ENCODE peak calls at places on chromosomes 16 and 17, in eight cellular contexts. One of them, this sample, is unnamed.

GRCh38 chr16:67246945-67247697 is at the start of gene FHOD1:
- DNase-seq in NAMALWA: peak
- DNase-seq in left colon: peak
- DNase-seq in C1 segment of cervical spinal cord: peak
- DNase-seq in ACHN: peak
- DNase-seq in NCI-H460: peak
- DNase-seq in hippocampal formation: peak
- DNase-seq in ELF-1: peak
- DNase-seq in this sample: peak

GRCh38 chr17:12536472-12536871 is 129.2 kb upstream of the MYOCD start:
- DNase-seq in NAMALWA: no peak
- DNase-seq in left colon: no peak
- DNase-seq in C1 segment of cervical spinal cord: no peak
- DNase-seq in ACHN: no peak
- DNase-seq in NCI-H460: no peak
- DNase-seq in hippocampal formation: no peak
- DNase-seq in ELF-1: no peak
- DNase-seq in this sample: no peak

GRCh38 chr17:42179335-42179734 is 1.6 kb downstream of the KCNH4 start:
- DNase-seq in NAMALWA: peak
- DNase-seq in left colon: no peak
- DNase-seq in C1 segment of cervical spinal cord: no peak
- DNase-seq in ACHN: no peak
- DNase-seq in NCI-H460: no peak
- DNase-seq in hippocampal formation: no peak
- DNase-seq in ELF-1: no peak
- DNase-seq in this sample: no peak

GRCh38 chr16:16017812-16018211 is 68.4 kb downstream of the ABCC1 start:
- DNase-seq in NAMALWA: no peak
- DNase-seq in left colon: no peak
- DNase-seq in C1 segment of cervical spinal cord: no peak
- DNase-seq in ACHN: no peak
- DNase-seq in NCI-H460: no peak
- DNase-seq in hippocampal formation: no peak
- DNase-seq in ELF-1: no peak
- DNase-seq in this sample: no peak

GRCh38 chr17:14268264-14268663 is 31.6 kb upstream of the CDRT15 start:
- DNase-seq in NAMALWA: peak
- DNase-seq in left colon: no peak
- DNase-seq in C1 segment of cervical spinal cord: no peak
- DNase-seq in ACHN: peak
- DNase-seq in NCI-H460: no peak
- DNase-seq in hippocampal formation: no peak
- DNase-seq in ELF-1: no peak
- DNase-seq in this sample: no peak

GRCh38 chr17:7627250-7628121 is at the start of gene SAT2:
- DNase-seq in NAMALWA: peak
- DNase-seq in left colon: peak
- DNase-seq in C1 segment of cervical spinal cord: peak
- DNase-seq in ACHN: peak
- DNase-seq in NCI-H460: peak
- DNase-seq in hippocampal formation: peak
- DNase-seq in ELF-1: peak
- DNase-seq in this sample: peak

GRCh38 chr16:23171234-23171948 is 11.2 kb upstream of the SCNN1G start:
- DNase-seq in NAMALWA: no peak
- DNase-seq in left colon: no peak
- DNase-seq in C1 segment of cervical spinal cord: no peak
- DNase-seq in ACHN: no peak
- DNase-seq in NCI-H460: peak
- DNase-seq in hippocampal formation: no peak
- DNase-seq in ELF-1: no peak
- DNase-seq in this sample: no peak

GRCh38 chr16:4116328-4117249 is at the start of gene ADCY9:
- DNase-seq in NAMALWA: peak
- DNase-seq in left colon: peak
- DNase-seq in C1 segment of cervical spinal cord: peak
- DNase-seq in ACHN: peak
- DNase-seq in NCI-H460: peak
- DNase-seq in hippocampal formation: peak
- DNase-seq in ELF-1: peak
- DNase-seq in this sample: peak

GRCh38 chr16:82924075-82924854 is 297.5 kb downstream of the CDH13 start:
- DNase-seq in NAMALWA: no peak
- DNase-seq in left colon: no peak
- DNase-seq in C1 segment of cervical spinal cord: no peak
- DNase-seq in ACHN: no peak
- DNase-seq in NCI-H460: no peak
- DNase-seq in hippocampal formation: no peak
- DNase-seq in ELF-1: no peak
- DNase-seq in this sample: no peak

GRCh38 chr16:3578610-3579551 is 1.7 kb upstream of the NLRC3 start:
- DNase-seq in NAMALWA: peak
- DNase-seq in left colon: no peak
- DNase-seq in C1 segment of cervical spinal cord: no peak
- DNase-seq in ACHN: no peak
- DNase-seq in NCI-H460: no peak
- DNase-seq in hippocampal formation: no peak
- DNase-seq in ELF-1: no peak
- DNase-seq in this sample: peak

GRCh38 chr16:1613240-1613639 is 1.1 kb downstream of the CRAMP1 start:
- DNase-seq in NAMALWA: peak
- DNase-seq in left colon: no peak
- DNase-seq in C1 segment of cervical spinal cord: no peak
- DNase-seq in ACHN: peak
- DNase-seq in NCI-H460: no peak
- DNase-seq in hippocampal formation: no peak
- DNase-seq in ELF-1: peak
- DNase-seq in this sample: no peak

GRCh38 chr16:28873543-28874201 is 4.6 kb upstream of the ATP2A1 start:
- DNase-seq in NAMALWA: peak
- DNase-seq in left colon: no peak
- DNase-seq in C1 segment of cervical spinal cord: no peak
- DNase-seq in ACHN: peak
- DNase-seq in NCI-H460: peak
- DNase-seq in hippocampal formation: no peak
- DNase-seq in ELF-1: peak
- DNase-seq in this sample: no peak

GRCh38 chr17:55687037-55687436 is 35.6 kb downstream of the TMEM100 start:
- DNase-seq in NAMALWA: no peak
- DNase-seq in left colon: no peak
- DNase-seq in C1 segment of cervical spinal cord: no peak
- DNase-seq in ACHN: no peak
- DNase-seq in NCI-H460: no peak
- DNase-seq in hippocampal formation: no peak
- DNase-seq in ELF-1: no peak
- DNase-seq in this sample: no peak

GRCh38 chr17:45345554-45346254 is 28.9 kb upstream of the MAP3K14 start:
- DNase-seq in NAMALWA: no peak
- DNase-seq in left colon: no peak
- DNase-seq in C1 segment of cervical spinal cord: no peak
- DNase-seq in ACHN: no peak
- DNase-seq in NCI-H460: no peak
- DNase-seq in hippocampal formation: no peak
- DNase-seq in ELF-1: no peak
- DNase-seq in this sample: no peak

GRCh38 chr17:79874329-79874981 is 35.2 kb upstream of the CBX4 start:
- DNase-seq in NAMALWA: peak
- DNase-seq in left colon: no peak
- DNase-seq in C1 segment of cervical spinal cord: no peak
- DNase-seq in ACHN: peak
- DNase-seq in NCI-H460: peak
- DNase-seq in hippocampal formation: no peak
- DNase-seq in ELF-1: no peak
- DNase-seq in this sample: no peak

GRCh38 chr16:2991566-2992261 is 11.5 kb upstream of the PKMYT1 start:
- DNase-seq in NAMALWA: no peak
- DNase-seq in left colon: no peak
- DNase-seq in C1 segment of cervical spinal cord: no peak
- DNase-seq in ACHN: no peak
- DNase-seq in NCI-H460: no peak
- DNase-seq in hippocampal formation: no peak
- DNase-seq in ELF-1: no peak
- DNase-seq in this sample: no peak

GRCh38 chr17:43665387-43666101 is 3.8 kb upstream of the MEOX1 start:
- DNase-seq in NAMALWA: no peak
- DNase-seq in left colon: no peak
- DNase-seq in C1 segment of cervical spinal cord: no peak
- DNase-seq in ACHN: no peak
- DNase-seq in NCI-H460: no peak
- DNase-seq in hippocampal formation: no peak
- DNase-seq in ELF-1: peak
- DNase-seq in this sample: peak